ENCODE peak calls at places on chromosomes 3 and 15, in six cellular contexts. Z is psoas muscle, C is lower lobe of right lung, U is cardiac muscle cell, L is A549, K is Panc1. F is an unnamed sample.

GRCh38 chr3:58419782-58420512 is 13.7 kb downstream of the PDHB start:
- DNase-seq in Z (peak; percentile 56), C (no peak), U (peak; percentile 42), L (no peak), K (no peak), F (no peak)

GRCh38 chr3:167973046-167973445 is 122.7 kb downstream of the GOLIM4 start:
- DNase-seq in Z (no peak), C (no peak), U (no peak), L (no peak), K (no peak), F (no peak)

GRCh38 chr3:138833908-138834358 is 795 bp downstream of the PIK3CB start:
- DNase-seq in Z (peak; percentile 41), C (no peak), U (peak; percentile 36), L (no peak), K (no peak), F (peak; percentile 10)

GRCh38 chr3:161405087-161405486 is 33.8 kb upstream of the SPTSSB start:
- DNase-seq in Z (no peak), C (no peak), U (no peak), L (no peak), K (no peak), F (no peak)

GRCh38 chr3:52225452-52226228 is at the start of gene TLR9:
- DNase-seq in Z (peak; percentile 10), C (no peak), U (no peak), L (no peak), K (no peak), F (no peak)

GRCh38 chr3:68878322-68878721 is 54.0 kb downstream of the TAFA4 start:
- DNase-seq in Z (no peak), C (no peak), U (peak; percentile 25), L (peak; percentile 3), K (no peak), F (no peak)

GRCh38 chr15:87739866-87740265 is 516.7 kb downstream of the NTRK3 start:
- DNase-seq in Z (no peak), C (no peak), U (peak; percentile 20), L (no peak), K (no peak), F (no peak)

GRCh38 chr3:194871143-194871863 is 185.6 kb downstream of the FAM43A start:
- DNase-seq in Z (peak; percentile 64), C (peak; percentile 61), U (peak; percentile 85), L (peak; percentile 61), K (no peak), F (peak; percentile 93)

GRCh38 chr15:85956515-85957275 is 123.0 kb upstream of the AGBL1 start:
- DNase-seq in Z (no peak), C (no peak), U (no peak), L (no peak), K (no peak), F (no peak)

GRCh38 chr3:50562866-50563265 is 4.7 kb downstream of the C3orf18 start:
- DNase-seq in Z (no peak), C (no peak), U (peak; percentile 33), L (no peak), K (no peak), F (no peak)

GRCh38 chr3:181264491-181264890 is 275.0 kb upstream of the DNAJC19 start:
- DNase-seq in Z (no peak), C (no peak), U (no peak), L (no peak), K (no peak), F (no peak)

GRCh38 chr15:74592222-74592621 is 23.4 kb upstream of the CLK3 start:
- DNase-seq in Z (no peak), C (no peak), U (no peak), L (no peak), K (no peak), F (no peak)

GRCh38 chr3:127951276-127951675 is 36.2 kb downstream of the KBTBD12 start:
- DNase-seq in Z (no peak), C (no peak), U (peak; percentile 6), L (no peak), K (no peak), F (no peak)

GRCh38 chr3:187352581-187353575 is 15.3 kb upstream of the RTP4 start:
- DNase-seq in Z (no peak), C (no peak), U (no peak), L (no peak), K (peak; percentile 12), F (no peak)

DNA sequence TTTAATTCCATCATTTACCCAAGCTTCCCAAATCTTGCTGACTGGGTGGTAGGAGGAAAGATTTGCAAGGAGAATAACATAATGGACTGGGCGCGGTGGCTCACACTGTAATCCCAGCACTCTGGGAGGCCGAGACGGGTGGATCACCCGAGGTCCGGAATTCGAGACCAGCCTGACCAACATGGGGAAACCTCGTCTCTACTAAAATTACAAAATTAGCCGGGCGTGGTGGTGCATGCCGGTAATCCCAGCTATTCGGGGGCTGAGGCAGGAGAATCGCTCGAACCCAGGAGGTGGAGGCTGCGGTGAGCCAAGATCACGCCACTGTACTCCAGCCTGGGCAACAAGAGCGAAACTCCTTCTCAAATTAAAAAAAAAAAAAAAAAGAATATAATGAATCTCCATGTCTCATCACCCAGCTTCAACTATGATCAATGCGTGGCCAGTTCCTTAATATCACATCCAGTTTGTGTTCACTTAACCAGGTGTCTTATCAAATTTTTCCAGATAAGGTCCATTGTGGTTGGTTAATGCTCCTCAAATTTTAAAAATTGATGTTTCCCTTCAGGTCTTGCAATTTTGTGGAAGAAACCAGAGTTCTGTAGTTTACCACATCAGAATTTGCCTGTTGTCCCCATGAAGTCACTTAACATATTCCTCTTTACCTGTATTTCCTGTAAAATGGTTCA is 1.3 kb upstream of the ABCF3 start:
- DNase-seq in Z (no peak), C (no peak), U (no peak), L (no peak), K (no peak), F (no peak)
- H3K4me3 ChIP-seq in Z (peak overlapping the region; percentile 93), C (no peak overlapping the region), U (no peak overlapping the region), L (no peak overlapping the region), K (no peak overlapping the region), F (no peak overlapping the region)

GRCh38 chr15:37229855-37230254 is 129.5 kb upstream of the MEIS2 start:
- DNase-seq in Z (no peak), C (no peak), U (no peak), L (no peak), K (no peak), F (no peak)
- H3K9me3 ChIP-seq in Z (no peaks in the 10 kb centered on the region), C (no peaks in the 10 kb centered on the region), U (peaks cover 3% of the 10 kb centered on the region), L (no peaks in the 10 kb centered on the region), K (no peaks in the 10 kb centered on the region), F (no peaks in the 10 kb centered on the region)

GRCh38 chr3:14181253-14181652 is 2.6 kb downstream of the LSM3 start:
- DNase-seq in Z (no peak), C (no peak), U (no peak), L (no peak), K (no peak), F (no peak)
- H3K4me3 ChIP-seq in Z (no peak overlapping the region), C (no peak overlapping the region), U (no peak overlapping the region), L (no peak overlapping the region), K (no peak overlapping the region), F (no peak overlapping the region)

GRCh38 chr3:38606561-38606960 is 42.9 kb downstream of the SCN5A start:
- DNase-seq in Z (no peak), C (peak; percentile 35), U (no peak), L (no peak), K (no peak), F (no peak)
- H3K9me3 ChIP-seq in Z (no peaks in the 10 kb centered on the region), C (no peaks in the 10 kb centered on the region), U (no peaks in the 10 kb centered on the region), L (no peaks in the 10 kb centered on the region), K (no peaks in the 10 kb centered on the region), F (no peaks in the 10 kb centered on the region)

GRCh38 chr15:60721232-60721576 is 242.3 kb upstream of the ICE2 start:
- DNase-seq in Z (no peak), C (no peak), U (no peak), L (no peak), K (no peak), F (no peak)
- H3K4me3 ChIP-seq in Z (no peak overlapping the region), C (no peak overlapping the region), U (no peak overlapping the region), L (no peak overlapping the region), K (no peak overlapping the region), F (no peak overlapping the region)

DNA sequence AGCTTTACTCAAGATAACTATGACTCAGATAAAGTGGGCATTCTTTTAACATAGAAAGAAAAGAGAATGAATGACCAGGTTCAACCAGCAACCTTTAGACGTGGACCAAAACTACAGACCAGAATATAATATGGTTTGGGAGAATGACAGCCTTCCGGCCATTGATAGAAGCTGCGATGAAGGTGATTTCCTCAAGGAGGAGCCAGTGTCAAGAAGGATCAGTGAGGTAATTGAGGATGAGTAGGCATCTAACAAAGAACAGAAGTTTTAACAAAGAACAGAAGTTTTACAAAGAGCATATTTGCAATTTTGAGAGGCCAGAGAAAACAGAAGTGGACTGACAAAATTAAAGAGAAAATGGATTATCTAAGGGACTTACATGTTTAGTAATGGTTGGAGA is 289.0 kb upstream of the AGTR1 start:
- DNase-seq in Z (no peak), C (no peak), U (no peak), L (no peak), K (no peak), F (no peak)
- H3K9me3 ChIP-seq in Z (no peaks in the 10 kb centered on the region), C (no peaks in the 10 kb centered on the region), U (no peaks in the 10 kb centered on the region), L (no peaks in the 10 kb centered on the region), K (no peaks in the 10 kb centered on the region), F (peaks cover 2% of the 10 kb centered on the region)

F was measured in WERI-Rb-1.